ENCODE peak calls at places on chromosomes 5 and 9, in eight cellular contexts. One of them, this sample, is unnamed.
A peak's percentile ranks its signal among the peaks of the same experiment; 100 is the strongest.

GRCh38 chr9:78015242-78015641 is 16.4 kb downstream of the GNAQ start:
- DNase-seq in Peyer's patch: no peak
- DNase-seq in stomach: no peak
- DNase-seq in IMR-90: no peak
- DNase-seq in HepG2: no peak
- DNase-seq in adrenal gland: no peak
- DNase-seq in body of pancreas: no peak
- DNase-seq in uterus: no peak
- DNase-seq in this sample: no peak

GRCh38 chr5:50727149-50727496 is 60.7 kb downstream of the PARP8 start:
- DNase-seq in Peyer's patch: no peak
- DNase-seq in stomach: peak; percentile 50
- DNase-seq in IMR-90: no peak
- DNase-seq in HepG2: no peak
- DNase-seq in adrenal gland: peak; percentile 77
- DNase-seq in body of pancreas: peak; percentile 66
- DNase-seq in uterus: peak; percentile 23
- DNase-seq in this sample: no peak

GRCh38 chr9:122133263-122133983 is 26.2 kb downstream of the NDUFA8 start:
- DNase-seq in Peyer's patch: no peak
- DNase-seq in stomach: no peak
- DNase-seq in IMR-90: no peak
- DNase-seq in HepG2: no peak
- DNase-seq in adrenal gland: peak; percentile 65
- DNase-seq in body of pancreas: no peak
- DNase-seq in uterus: no peak
- DNase-seq in this sample: no peak

GRCh38 chr9:107190031-107190935 is 92.8 kb upstream of the RAD23B start:
- DNase-seq in Peyer's patch: no peak
- DNase-seq in stomach: no peak
- DNase-seq in IMR-90: peak; percentile 80
- DNase-seq in HepG2: peak; percentile 29
- DNase-seq in adrenal gland: no peak
- DNase-seq in body of pancreas: no peak
- DNase-seq in uterus: no peak
- DNase-seq in this sample: no peak

GRCh38 chr5:126777257-126777973 is 479 bp downstream of the LMNB1 start:
- DNase-seq in Peyer's patch: peak; percentile 80
- DNase-seq in stomach: peak; percentile 65
- DNase-seq in IMR-90: peak; percentile 61
- DNase-seq in HepG2: peak; percentile 9
- DNase-seq in adrenal gland: peak; percentile 51
- DNase-seq in body of pancreas: peak; percentile 75
- DNase-seq in uterus: peak; percentile 41
- DNase-seq in this sample: peak; percentile 56

GRCh38 chr9:87102131-87102530 is 154.8 kb upstream of the GAS1 start:
- DNase-seq in Peyer's patch: no peak
- DNase-seq in stomach: no peak
- DNase-seq in IMR-90: peak; percentile 55
- DNase-seq in HepG2: no peak
- DNase-seq in adrenal gland: no peak
- DNase-seq in body of pancreas: no peak
- DNase-seq in uterus: no peak
- DNase-seq in this sample: no peak

GRCh38 chr5:158384535-158385421 is 525.8 kb upstream of the CLINT1 start:
- DNase-seq in Peyer's patch: no peak
- DNase-seq in stomach: no peak
- DNase-seq in IMR-90: peak; percentile 97
- DNase-seq in HepG2: no peak
- DNase-seq in adrenal gland: no peak
- DNase-seq in body of pancreas: no peak
- DNase-seq in uterus: no peak
- DNase-seq in this sample: no peak

GRCh38 chr9:27528278-27528885 is 1.2 kb downstream of the MOB3B start:
- DNase-seq in Peyer's patch: peak; percentile 87
- DNase-seq in stomach: peak; percentile 84
- DNase-seq in IMR-90: peak; percentile 21
- DNase-seq in HepG2: no peak
- DNase-seq in adrenal gland: peak; percentile 77
- DNase-seq in body of pancreas: peak; percentile 81
- DNase-seq in uterus: peak; percentile 84
- DNase-seq in this sample: peak; percentile 86

GRCh38 chr5:10779592-10779991 is 18.6 kb upstream of the DAP start:
- DNase-seq in Peyer's patch: no peak
- DNase-seq in stomach: no peak
- DNase-seq in IMR-90: no peak
- DNase-seq in HepG2: no peak
- DNase-seq in adrenal gland: no peak
- DNase-seq in body of pancreas: no peak
- DNase-seq in uterus: no peak
- DNase-seq in this sample: no peak

GRCh38 chr5:174423538-174423937 is 300.8 kb upstream of the MSX2 start:
- DNase-seq in Peyer's patch: no peak
- DNase-seq in stomach: no peak
- DNase-seq in IMR-90: no peak
- DNase-seq in HepG2: no peak
- DNase-seq in adrenal gland: no peak
- DNase-seq in body of pancreas: no peak
- DNase-seq in uterus: no peak
- DNase-seq in this sample: no peak

GRCh38 chr5:62785588-62785987 is 207.0 kb downstream of the LRRC70 start:
- DNase-seq in Peyer's patch: no peak
- DNase-seq in stomach: no peak
- DNase-seq in IMR-90: no peak
- DNase-seq in HepG2: no peak
- DNase-seq in adrenal gland: no peak
- DNase-seq in body of pancreas: no peak
- DNase-seq in uterus: no peak
- DNase-seq in this sample: no peak

GRCh38 chr9:106713206-106713605 is 149.8 kb upstream of the ZNF462 start:
- DNase-seq in Peyer's patch: no peak
- DNase-seq in stomach: no peak
- DNase-seq in IMR-90: no peak
- DNase-seq in HepG2: no peak
- DNase-seq in adrenal gland: no peak
- DNase-seq in body of pancreas: no peak
- DNase-seq in uterus: no peak
- DNase-seq in this sample: no peak

GRCh38 chr5:151084363-151084762 is 3.5 kb upstream of the TNIP1 start:
- DNase-seq in Peyer's patch: no peak
- DNase-seq in stomach: no peak
- DNase-seq in IMR-90: peak; percentile 32
- DNase-seq in HepG2: no peak
- DNase-seq in adrenal gland: no peak
- DNase-seq in body of pancreas: no peak
- DNase-seq in uterus: no peak
- DNase-seq in this sample: no peak

GRCh38 chr9:15485836-15486678 is 24.7 kb downstream of the PSIP1 start:
- DNase-seq in Peyer's patch: no peak
- DNase-seq in stomach: no peak
- DNase-seq in IMR-90: peak; percentile 54
- DNase-seq in HepG2: peak; percentile 27
- DNase-seq in adrenal gland: no peak
- DNase-seq in body of pancreas: no peak
- DNase-seq in uterus: no peak
- DNase-seq in this sample: no peak

GRCh38 chr5:135811007-135811406 is 23.5 kb upstream of the SLC25A48 start:
- DNase-seq in Peyer's patch: no peak
- DNase-seq in stomach: no peak
- DNase-seq in IMR-90: no peak
- DNase-seq in HepG2: no peak
- DNase-seq in adrenal gland: no peak
- DNase-seq in body of pancreas: no peak
- DNase-seq in uterus: no peak
- DNase-seq in this sample: no peak

GRCh38 chr5:127298036-127298429 is 7.4 kb downstream of the MEGF10 start:
- DNase-seq in Peyer's patch: no peak
- DNase-seq in stomach: no peak
- DNase-seq in IMR-90: no peak
- DNase-seq in HepG2: no peak
- DNase-seq in adrenal gland: no peak
- DNase-seq in body of pancreas: no peak
- DNase-seq in uterus: no peak
- DNase-seq in this sample: no peak

GRCh38 chr9:69949396-69949795 is 94.3 kb upstream of the MAMDC2 start:
- DNase-seq in Peyer's patch: no peak
- DNase-seq in stomach: no peak
- DNase-seq in IMR-90: peak; percentile 47
- DNase-seq in HepG2: no peak
- DNase-seq in adrenal gland: no peak
- DNase-seq in body of pancreas: no peak
- DNase-seq in uterus: peak; percentile 26
- DNase-seq in this sample: no peak

GRCh38 chr5:76602094-76602726 is 21.0 kb downstream of the F2RL2 start:
- DNase-seq in Peyer's patch: no peak
- DNase-seq in stomach: no peak
- DNase-seq in IMR-90: peak; percentile 56
- DNase-seq in HepG2: no peak
- DNase-seq in adrenal gland: no peak
- DNase-seq in body of pancreas: no peak
- DNase-seq in uterus: no peak
- DNase-seq in this sample: no peak

GRCh38 chr9:137447722-137448568 is 6.8 kb upstream of the ENTPD8 start:
- DNase-seq in Peyer's patch: no peak
- DNase-seq in stomach: no peak
- DNase-seq in IMR-90: no peak
- DNase-seq in HepG2: no peak
- DNase-seq in adrenal gland: peak; percentile 16
- DNase-seq in body of pancreas: no peak
- DNase-seq in uterus: no peak
- DNase-seq in this sample: no peak
- H3K4me1 ChIP-seq in Peyer's patch: peaks cover 5% of the 10 kb centered on the region
- H3K4me1 ChIP-seq in stomach: peaks cover 21% of the 10 kb centered on the region
- H3K4me1 ChIP-seq in IMR-90: peaks cover 2% of the 10 kb centered on the region
- H3K4me1 ChIP-seq in HepG2: peaks cover 32% of the 10 kb centered on the region
- H3K4me1 ChIP-seq in adrenal gland: no peaks in the 10 kb centered on the region
- H3K4me1 ChIP-seq in body of pancreas: peaks cover 12% of the 10 kb centered on the region
- H3K4me1 ChIP-seq in uterus: no peaks in the 10 kb centered on the region
- H3K4me1 ChIP-seq in this sample: no peaks in the 10 kb centered on the region

GRCh38 chr5:180829711-180830110 is 27.1 kb upstream of the MGAT1 start:
- DNase-seq in Peyer's patch: no peak
- DNase-seq in stomach: no peak
- DNase-seq in IMR-90: no peak
- DNase-seq in HepG2: no peak
- DNase-seq in adrenal gland: no peak
- DNase-seq in body of pancreas: no peak
- DNase-seq in uterus: no peak
- DNase-seq in this sample: no peak

GRCh38 chr5:180830253-180831138 is 27.9 kb upstream of the MGAT1 start:
- DNase-seq in Peyer's patch: peak; percentile 81
- DNase-seq in stomach: peak; percentile 74
- DNase-seq in IMR-90: peak; percentile 39
- DNase-seq in HepG2: no peak
- DNase-seq in adrenal gland: peak; percentile 83
- DNase-seq in body of pancreas: peak; percentile 87
- DNase-seq in uterus: peak; percentile 68
- DNase-seq in this sample: peak; percentile 76

GRCh38 chr5:180831139-180832080 is 28.8 kb upstream of the MGAT1 start:
- DNase-seq in Peyer's patch: peak; percentile 93
- DNase-seq in stomach: peak; percentile 89
- DNase-seq in IMR-90: peak; percentile 60
- DNase-seq in HepG2: no peak
- DNase-seq in adrenal gland: peak; percentile 86
- DNase-seq in body of pancreas: peak; percentile 91
- DNase-seq in uterus: peak; percentile 87
- DNase-seq in this sample: peak; percentile 89

GRCh38 chr5:180832638-180833068 is 28.4 kb downstream of the ZFP62 start:
- DNase-seq in Peyer's patch: no peak
- DNase-seq in stomach: no peak
- DNase-seq in IMR-90: no peak
- DNase-seq in HepG2: no peak
- DNase-seq in adrenal gland: no peak
- DNase-seq in body of pancreas: no peak
- DNase-seq in uterus: no peak
- DNase-seq in this sample: no peak
- TF ChIP-seq POLR2A in Peyer's patch: no peak
- TF ChIP-seq POLR2A in stomach: no peak
- TF ChIP-seq POLR2A in IMR-90: no peak
- TF ChIP-seq POLR2A in HepG2: no peak
- TF ChIP-seq POLR2A in adrenal gland: no peak
- TF ChIP-seq POLR2A in body of pancreas: no peak
- TF ChIP-seq POLR2A in uterus: no peak
- TF ChIP-seq POLR2A in this sample: no peak

GRCh38 chr5:12566441-12566840 is 662.2 kb upstream of the CTNND2 start:
- DNase-seq in Peyer's patch: no peak
- DNase-seq in stomach: no peak
- DNase-seq in IMR-90: no peak
- DNase-seq in HepG2: no peak
- DNase-seq in adrenal gland: no peak
- DNase-seq in body of pancreas: no peak
- DNase-seq in uterus: no peak
- DNase-seq in this sample: no peak
- H3K27me3 ChIP-seq in Peyer's patch: no peaks in the 10 kb centered on the region
- H3K27me3 ChIP-seq in stomach: no peaks in the 10 kb centered on the region
- H3K27me3 ChIP-seq in IMR-90: no peaks in the 10 kb centered on the region
- H3K27me3 ChIP-seq in HepG2: no peaks in the 10 kb centered on the region
- H3K27me3 ChIP-seq in adrenal gland: no peaks in the 10 kb centered on the region
- H3K27me3 ChIP-seq in body of pancreas: no peaks in the 10 kb centered on the region
- H3K27me3 ChIP-seq in uterus: no peaks in the 10 kb centered on the region
- H3K27me3 ChIP-seq in this sample: no peaks in the 10 kb centered on the region

GRCh38 chr9:134433101-134433500 is 106.8 kb downstream of the RXRA start:
- DNase-seq in Peyer's patch: no peak
- DNase-seq in stomach: peak; percentile 45
- DNase-seq in IMR-90: peak; percentile 20
- DNase-seq in HepG2: no peak
- DNase-seq in adrenal gland: peak; percentile 80
- DNase-seq in body of pancreas: no peak
- DNase-seq in uterus: no peak
- DNase-seq in this sample: no peak

GRCh38 chr9:134433909-134434895 is 107.9 kb downstream of the RXRA start:
- DNase-seq in Peyer's patch: no peak
- DNase-seq in stomach: no peak
- DNase-seq in IMR-90: no peak
- DNase-seq in HepG2: no peak
- DNase-seq in adrenal gland: no peak
- DNase-seq in body of pancreas: no peak
- DNase-seq in uterus: no peak
- DNase-seq in this sample: no peak

GRCh38 chr9:134434896-134435506 is 108.7 kb downstream of the RXRA start:
- DNase-seq in Peyer's patch: peak; percentile 91
- DNase-seq in stomach: peak; percentile 98
- DNase-seq in IMR-90: peak; percentile 97
- DNase-seq in HepG2: peak; percentile 97
- DNase-seq in adrenal gland: peak; percentile 99
- DNase-seq in body of pancreas: peak; percentile 99
- DNase-seq in uterus: peak; percentile 97
- DNase-seq in this sample: peak; percentile 98

GRCh38 chr9:134431626-134432025 is 105.4 kb downstream of the RXRA start:
- DNase-seq in Peyer's patch: no peak
- DNase-seq in stomach: no peak
- DNase-seq in IMR-90: no peak
- DNase-seq in HepG2: no peak
- DNase-seq in adrenal gland: no peak
- DNase-seq in body of pancreas: no peak
- DNase-seq in uterus: no peak
- DNase-seq in this sample: no peak

DNA sequence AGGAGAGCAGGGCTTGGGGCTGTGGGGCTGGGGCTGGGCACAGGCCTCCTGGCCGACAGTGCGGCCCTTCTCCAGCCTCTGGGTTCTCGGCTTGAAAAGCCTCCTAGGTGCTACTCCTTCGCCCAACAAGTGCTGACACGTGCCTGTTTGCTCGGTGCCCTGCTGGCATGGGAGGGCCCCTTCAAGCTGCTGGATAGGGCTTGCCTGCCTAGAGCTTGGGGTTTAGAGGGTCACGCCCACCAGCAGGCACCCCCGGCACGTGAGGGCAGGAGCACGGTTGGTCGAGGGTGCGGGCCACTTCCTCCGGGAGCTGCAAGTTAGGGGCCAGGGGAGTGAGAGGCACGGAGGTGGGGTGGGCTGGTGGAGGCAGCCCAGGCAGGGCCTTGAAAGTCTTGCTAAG is 106.2 kb downstream of the RXRA start:
- DNase-seq in Peyer's patch: no peak
- DNase-seq in stomach: no peak
- DNase-seq in IMR-90: no peak
- DNase-seq in HepG2: no peak
- DNase-seq in adrenal gland: no peak
- DNase-seq in body of pancreas: no peak
- DNase-seq in uterus: no peak
- DNase-seq in this sample: no peak
- H3K4me1 ChIP-seq in Peyer's patch: no peaks in the 10 kb centered on the region
- H3K4me1 ChIP-seq in stomach: peaks cover 71% of the 10 kb centered on the region
- H3K4me1 ChIP-seq in IMR-90: peaks cover 24% of the 10 kb centered on the region
- H3K4me1 ChIP-seq in HepG2: peaks cover 35% of the 10 kb centered on the region
- H3K4me1 ChIP-seq in adrenal gland: peaks cover 53% of the 10 kb centered on the region
- H3K4me1 ChIP-seq in body of pancreas: peaks cover 45% of the 10 kb centered on the region
- H3K4me1 ChIP-seq in uterus: peaks cover 39% of the 10 kb centered on the region
- H3K4me1 ChIP-seq in this sample: peaks cover 30% of the 10 kb centered on the region

This sample was measured in ovary.